ENCODE peak calls at places on chromosome 3, in six cellular contexts. G, H, K, D, O and E are unnamed samples.

GRCh38 chr3:31157893-31158620 is 263.6 kb upstream of the GADL1 start:
- DNase-seq in D (peak), G (no peak), H (no peak), O (no peak), K (no peak), E (no peak)

GRCh38 chr3:188448813-188449212 is 294.9 kb downstream of the LPP start:
- DNase-seq in D (no peak), K (no peak), H (no peak), O (no peak), G (no peak), E (no peak)

GRCh38 chr3:39150803-39151631 is 2.4 kb downstream of the CSRNP1 start:
- DNase-seq in O (no peak), K (peak), D (peak), H (peak), G (peak), E (no peak)

GRCh38 chr3:143885803-143886427 is 37.6 kb upstream of the SLC9A9 start:
- DNase-seq in O (peak), H (peak), D (peak), K (no peak), G (no peak), E (peak)

GRCh38 chr3:65548848-65549625 is 489.7 kb downstream of the MAGI1 start:
- DNase-seq in H (peak), K (no peak), O (no peak), D (no peak), G (peak), E (no peak)

GRCh38 chr3:63278171-63278999 is at the start of gene SYNPR:
- DNase-seq in G (no peak), H (no peak), D (no peak), O (no peak), K (no peak), E (no peak)

GRCh38 chr3:65112751-65113300 is 425.0 kb upstream of the ADAMTS9 start:
- DNase-seq in O (no peak), H (no peak), G (no peak), K (no peak), D (no peak), E (no peak)

GRCh38 chr3:104102386-104102785 is 1264.3 kb upstream of the ALCAM start:
- DNase-seq in D (peak), O (no peak), G (no peak), K (no peak), H (peak), E (peak)

GRCh38 chr3:98556164-98557130 is 24.7 kb downstream of the GPR15 start:
- DNase-seq in O (peak), D (no peak), H (no peak), K (no peak), G (no peak), E (peak)

GRCh38 chr3:120198305-120198878 is 86.6 kb downstream of the GPR156 start:
- DNase-seq in O (no peak), K (no peak), G (no peak), D (peak), H (peak), E (no peak)

GRCh38 chr3:67076607-67077006 is 78.5 kb downstream of the KBTBD8 start:
- DNase-seq in O (no peak), K (no peak), D (no peak), G (no peak), H (no peak), E (no peak)

GRCh38 chr3:15262021-15262420 is 56.0 kb downstream of the CAPN7 start:
- DNase-seq in K (peak), O (no peak), D (no peak), G (no peak), H (no peak), E (no peak)

GRCh38 chr3:70225146-70225545 is 87.3 kb downstream of the MDFIC2 start:
- DNase-seq in G (no peak), H (no peak), D (no peak), O (no peak), K (no peak), E (no peak)

GRCh38 chr3:98199020-98199419 is 32.5 kb downstream of the OR5H15 start:
- DNase-seq in K (no peak), D (no peak), H (no peak), O (no peak), G (no peak), E (no peak)

GRCh38 chr3:121995190-121996137 is 26.6 kb downstream of the ILDR1 start:
- DNase-seq in D (peak), O (no peak), K (peak), G (no peak), H (peak), E (peak)

GRCh38 chr3:1093216-1093615 is 392 bp downstream of the CNTN6 start:
- DNase-seq in H (no peak), D (no peak), K (no peak), G (no peak), O (no peak), E (no peak)

GRCh38 chr3:194624956-194625355 is 8.3 kb downstream of the TMEM44 start:
- DNase-seq in H (no peak), D (no peak), K (no peak), O (no peak), G (no peak), E (no peak)

GRCh38 chr3:64133272-64133671 is 92.0 kb downstream of the PRICKLE2 start:
- DNase-seq in K (no peak), G (no peak), H (no peak), O (no peak), D (no peak), E (no peak)

GRCh38 chr3:23648965-23649328 is 156.8 kb upstream of the UBE2E1 start:
- DNase-seq in G (no peak), D (no peak), O (no peak), H (no peak), K (no peak), E (no peak)

GRCh38 chr3:23649502-23649901 is 156.3 kb upstream of the UBE2E1 start:
- DNase-seq in H (no peak), K (no peak), D (peak), O (no peak), G (no peak), E (no peak)

GRCh38 chr3:23646201-23646955 is 159.4 kb upstream of the UBE2E1 start:
- DNase-seq in H (no peak), K (no peak), G (no peak), D (no peak), O (no peak), E (no peak)

GRCh38 chr3:23647706-23648258 is 158.0 kb upstream of the UBE2E1 start:
- DNase-seq in H (no peak), G (no peak), K (no peak), O (no peak), D (no peak), E (no peak)

GRCh38 chr3:23648326-23648964 is 157.3 kb upstream of the UBE2E1 start:
- DNase-seq in H (no peak), O (no peak), G (no peak), K (no peak), D (peak), E (no peak)
- TF ChIP-seq CTCF in H (no peak), O (no peak), G (no peak), K (no peak), D (no peak), E (no peak)

DNA sequence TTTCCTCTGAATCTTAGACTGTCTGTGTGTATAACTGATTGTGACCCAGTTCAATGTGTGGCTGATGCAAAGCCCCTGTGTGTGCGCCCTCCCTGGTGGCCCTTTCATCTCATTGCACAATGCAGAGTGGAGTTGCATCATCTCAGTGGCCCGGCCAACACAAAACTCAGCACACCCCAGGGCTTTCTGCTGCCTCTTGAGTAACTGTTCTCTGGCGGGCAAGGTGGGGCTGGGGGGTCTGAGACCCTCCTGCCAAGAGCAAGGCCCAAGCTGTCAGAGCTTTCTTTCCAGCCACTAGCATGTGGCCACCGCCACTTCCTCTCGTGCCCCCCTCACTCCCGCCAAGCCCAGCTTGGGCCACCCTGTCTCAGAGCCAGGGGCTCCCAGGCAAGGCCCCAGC is 80.7 kb upstream of the ALDH1L1 start:
- DNase-seq in G (peak), H (peak), D (peak), O (no peak), K (no peak), E (no peak)
- TF ChIP-seq CTCF in G (peak), H (no peak), D (peak), O (no peak), K (no peak), E (no peak)

DNA sequence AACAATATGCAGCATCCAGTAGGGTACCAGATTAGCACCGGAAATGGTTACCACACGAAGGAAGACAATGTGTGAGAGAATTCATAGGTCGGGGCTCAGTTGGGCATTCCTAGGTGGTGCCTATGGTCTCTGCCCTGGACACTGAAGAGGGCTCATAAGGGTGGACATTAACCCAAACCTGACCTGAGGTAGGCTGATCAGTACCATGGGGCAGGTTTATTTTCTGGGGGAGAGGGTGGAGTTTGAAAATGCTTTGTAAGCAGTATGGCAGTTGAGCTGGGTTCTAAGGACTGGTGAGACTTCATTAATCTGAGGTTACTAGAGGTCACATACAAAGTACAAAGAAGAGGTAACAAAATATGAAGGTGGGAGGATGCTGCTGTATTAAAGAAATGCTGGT is 68.4 kb downstream of the RPL22L1 start:
- DNase-seq in H (no peak), O (no peak), K (no peak), G (no peak), D (no peak), E (no peak)
- TF ChIP-seq CTCF in H (no peak), O (no peak), K (no peak), G (no peak), D (no peak), E (no peak)

GRCh38 chr3:172869797-172870518 is 119.4 kb downstream of the ECT2 start:
- DNase-seq in D (no peak), O (no peak), K (no peak), H (no peak), G (no peak), E (no peak)
- TF ChIP-seq CTCF in D (no peak), O (no peak), K (no peak), H (no peak), G (no peak), E (no peak)

DNA sequence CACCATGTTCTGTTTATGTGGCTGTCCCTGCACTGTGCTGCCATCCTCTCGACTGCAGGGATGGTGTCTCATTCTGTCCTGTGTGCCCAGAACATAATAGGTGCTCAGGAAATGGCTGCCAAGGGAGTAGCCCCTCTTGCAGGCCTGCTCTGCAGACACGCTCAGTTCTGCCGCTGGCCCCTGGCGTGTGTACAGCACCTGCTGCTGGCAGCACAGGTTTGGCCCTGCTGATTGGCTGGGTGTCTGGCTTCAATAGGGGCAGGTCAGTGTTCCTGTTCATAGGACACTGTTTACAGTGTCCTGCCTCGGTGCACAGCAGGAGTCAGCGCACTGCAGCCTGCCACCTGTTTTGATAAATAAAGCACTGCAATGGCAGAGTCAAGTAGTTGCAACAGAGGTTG is 146.9 kb downstream of the DNAJB8 start:
- DNase-seq in H (no peak), D (no peak), O (no peak), G (no peak), K (no peak), E (no peak)
- TF ChIP-seq CTCF in H (no peak), D (no peak), O (no peak), G (no peak), K (no peak), E (no peak)

GRCh38 chr3:156106721-156107373 is 13.5 kb upstream of the KCNAB1 start:
- DNase-seq in D (no peak), K (no peak), H (no peak), O (no peak), G (no peak), E (no peak)
- TF ChIP-seq CTCF in D (peak), K (no peak), H (no peak), O (no peak), G (no peak), E (no peak)

GRCh38 chr3:132262956-132263355 is 54.3 kb upstream of the ACP3 start:
- DNase-seq in G (no peak), O (no peak), D (no peak), H (no peak), K (no peak), E (no peak)

GRCh38 chr3:132265008-132265407 is 52.2 kb upstream of the ACP3 start:
- DNase-seq in D (no peak), G (no peak), O (no peak), H (no peak), K (no peak), E (no peak)

GRCh38 chr3:132262305-132262704 is 54.9 kb upstream of the ACP3 start:
- DNase-seq in G (no peak), D (no peak), K (no peak), O (no peak), H (no peak), E (no peak)

GRCh38 chr3:132265488-132265887 is 51.7 kb upstream of the ACP3 start:
- DNase-seq in G (no peak), O (no peak), D (no peak), H (no peak), K (no peak), E (no peak)

GRCh38 chr3:132261501-132261900 is 55.7 kb upstream of the ACP3 start:
- DNase-seq in O (no peak), G (no peak), D (no peak), H (no peak), K (no peak), E (no peak)
- TF ChIP-seq CTCF in O (no peak), G (no peak), D (no peak), H (no peak), K (no peak), E (no peak)

GRCh38 chr3:12979947-12980487 is 93.2 kb downstream of the IQSEC1 start:
- DNase-seq in H (no peak), K (no peak), O (no peak), D (no peak), G (no peak), E (no peak)
- TF ChIP-seq CTCF in H (no peak), K (no peak), O (no peak), D (no peak), G (no peak), E (no peak)

GRCh38 chr3:140941434-140942220 is at the start of gene SLC25A36:
- DNase-seq in G (peak), O (peak), K (peak), H (peak), D (peak), E (peak)
- TF ChIP-seq CTCF in G (no peak), O (no peak), K (no peak), H (no peak), D (no peak), E (no peak)

DNA sequence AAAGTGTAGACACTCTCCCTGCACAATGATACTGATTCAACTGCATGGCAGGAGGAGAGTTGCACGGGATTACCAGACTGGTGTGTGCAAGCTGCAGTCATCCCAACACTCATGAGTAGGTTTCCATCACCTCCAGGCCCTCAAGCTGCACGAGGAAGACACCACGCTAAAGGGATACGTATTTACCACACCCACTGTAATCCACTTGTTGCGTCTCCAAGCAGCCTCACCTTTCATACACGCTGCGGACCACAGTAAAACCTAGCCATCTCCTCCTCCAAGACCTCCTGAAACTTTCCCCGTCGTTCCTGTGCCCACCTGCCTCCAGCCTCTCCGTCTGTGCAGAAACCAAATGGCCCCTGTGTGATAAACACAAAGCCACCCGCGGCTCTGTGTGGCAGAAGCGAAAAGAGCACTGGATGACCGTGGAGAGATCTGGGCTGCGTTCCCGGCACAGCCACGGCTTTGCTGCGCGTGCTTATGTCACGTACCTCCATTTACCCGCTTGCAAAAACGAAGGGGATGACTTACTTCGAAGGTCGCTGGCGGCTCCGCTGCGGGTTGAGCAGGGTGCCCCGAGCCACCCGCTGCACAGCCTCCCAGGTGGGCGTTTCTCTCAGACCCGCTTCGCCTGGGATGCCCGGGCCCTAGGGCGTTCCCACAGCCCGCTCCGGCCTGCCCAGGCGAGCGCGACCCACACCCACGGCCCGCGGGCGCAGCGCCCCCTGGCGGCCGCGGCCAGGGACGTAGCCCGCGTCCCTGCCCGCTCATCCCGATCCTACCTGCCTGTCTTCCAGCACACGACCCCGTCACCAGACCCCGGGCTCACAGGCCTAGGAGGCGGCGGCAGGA is 638 bp downstream of the ABCC5 start:
- DNase-seq in H (peak), D (peak), G (peak), O (peak), K (no peak), E (peak)
- TF ChIP-seq CTCF in H (peak), D (peak), G (peak), O (peak), K (peak), E (peak)